ENCODE peak calls at places on chromosomes 16 and 17, in seven cellular contexts. V is NK-92 treated with Interleukin-12 subunit alpha and Interleukin-12 subunit beta, amount 100 ng/mL, for 24 hours; S is mucosa of descending colon; A is fibroblast of lung; Y is mucosa of gallbladder; D is BE2C; E is left cardiac atrium. R is an unnamed sample.

GRCh38 chr17:78324391-78325075 is 35.3 kb downstream of the SOCS3 start:
- DNase-seq in V (no peak), D (no peak), Y (peak; percentile 72), A (peak; percentile 78), S (peak; percentile 67), E (peak; percentile 92), R (no peak)

GRCh38 chr17:27578718-27579085 is 52.3 kb upstream of the LGALS9 start:
- DNase-seq in E (no peak), V (peak; percentile 39), A (peak; percentile 71), Y (no peak), D (no peak), S (no peak), R (no peak)

GRCh38 chr16:72561-73537 is at the start of gene RHBDF1:
- DNase-seq in Y (peak; percentile 51), V (no peak), S (peak; percentile 82), A (no peak), D (peak; percentile 52), E (peak; percentile 79), R (no peak)

GRCh38 chr17:62601438-62601837 is 26.0 kb upstream of the MRC2 start:
- DNase-seq in Y (no peak), D (no peak), E (no peak), V (no peak), A (no peak), S (no peak), R (no peak)

GRCh38 chr17:68780561-68780960 is 174.6 kb downstream of the ABCA8 start:
- DNase-seq in Y (no peak), A (no peak), V (no peak), S (no peak), E (no peak), D (no peak), R (no peak)

GRCh38 chr16:27332105-27332504 is 18.3 kb downstream of the IL4R start:
- DNase-seq in V (no peak), E (peak; percentile 56), A (no peak), D (no peak), S (no peak), Y (no peak), R (no peak)

GRCh38 chr16:64926476-64926875 is 195.4 kb downstream of the CDH11 start:
- DNase-seq in A (no peak), S (no peak), E (no peak), Y (no peak), D (no peak), V (no peak), R (no peak)

GRCh38 chr17:28416703-28417311 is 10.8 kb upstream of the SLC46A1 start:
- DNase-seq in D (peak; percentile 53), V (peak; percentile 3), S (no peak), E (no peak), A (peak; percentile 53), Y (peak; percentile 65), R (peak; percentile 91)

GRCh38 chr17:50550661-50551432 is 3.9 kb downstream of the SPATA20 start:
- DNase-seq in V (no peak), Y (peak; percentile 85), D (peak; percentile 87), A (peak; percentile 72), E (peak; percentile 87), S (peak; percentile 79), R (peak; percentile 79)

GRCh38 chr17:17422641-17423040 is 54.2 kb upstream of the MED9 start:
- DNase-seq in E (no peak), V (no peak), A (no peak), D (no peak), S (no peak), Y (no peak), R (no peak)

GRCh38 chr17:8080208-8080798 is 7.2 kb downstream of the ALOX12B start:
- DNase-seq in E (no peak), D (no peak), S (no peak), Y (no peak), V (no peak), A (no peak), R (no peak)

GRCh38 chr16:23020084-23020483 is 129.2 kb downstream of the USP31 start:
- DNase-seq in D (no peak), S (no peak), Y (no peak), A (no peak), E (no peak), V (no peak), R (no peak)

GRCh38 chr17:64110436-64111152 is 19.4 kb downstream of the ERN1 start:
- DNase-seq in E (peak; percentile 30), Y (no peak), D (no peak), V (no peak), A (peak; percentile 14), S (no peak), R (no peak)

GRCh38 chr16:89123001-89123830 is 29.6 kb downstream of the ACSF3 start:
- DNase-seq in V (no peak), A (no peak), Y (no peak), S (peak; percentile 30), E (peak; percentile 11), D (no peak), R (no peak)

GRCh38 chr16:85480727-85481101 is 132.4 kb upstream of the GSE1 start:
- DNase-seq in V (no peak), A (no peak), E (no peak), D (peak; percentile 66), Y (no peak), S (no peak), R (no peak)

GRCh38 chr17:73304971-73305786 is 6.6 kb downstream of the CDC42EP4 start:
- DNase-seq in V (no peak), E (peak; percentile 87), S (peak; percentile 74), A (peak; percentile 79), Y (peak; percentile 45), D (peak; percentile 75), R (no peak)

GRCh38 chr17:1515640-1516402 is 591 bp downstream of the INPP5K start:
- DNase-seq in S (peak; percentile 49), A (peak; percentile 79), Y (peak; percentile 73), E (peak; percentile 59), V (peak; percentile 29), D (peak; percentile 32), R (no peak)

GRCh38 chr17:17151055-17151454 is 55.1 kb downstream of the PLD6 start:
- DNase-seq in Y (no peak), A (peak; percentile 90), E (no peak), S (no peak), V (no peak), D (no peak), R (no peak)

GRCh38 chr16:51048544-51048943 is 102.5 kb downstream of the SALL1 start:
- DNase-seq in E (no peak), S (no peak), Y (no peak), D (no peak), A (peak; percentile 33), V (peak; percentile 4), R (no peak)

GRCh38 chr16:81780350-81780749 is 1.3 kb downstream of the PLCG2 start:
- DNase-seq in S (no peak), E (no peak), V (no peak), Y (no peak), D (no peak), A (no peak), R (no peak)

GRCh38 chr16:78094998-78095397 is 4.5 kb upstream of the WWOX start:
- DNase-seq in A (no peak), S (no peak), V (no peak), Y (no peak), D (no peak), E (no peak), R (no peak)

GRCh38 chr17:47949197-47949759 is 7.9 kb downstream of the PNPO start:
- DNase-seq in Y (peak; percentile 93), V (peak; percentile 78), A (peak; percentile 81), S (peak; percentile 94), D (peak; percentile 94), E (peak; percentile 93), R (no peak)

GRCh38 chr16:86771506-86772230 is 193.3 kb downstream of the FOXL1 start:
- DNase-seq in S (no peak), A (no peak), Y (no peak), E (no peak), D (no peak), V (no peak), R (no peak)

GRCh38 chr16:23290189-23291062 is 11.7 kb upstream of the SCNN1B start:
- DNase-seq in A (no peak), S (no peak), E (no peak), D (no peak), Y (no peak), V (no peak), R (no peak)

GRCh38 chr17:58365980-58366595 is 14.1 kb upstream of the SUPT4H1 start:
- DNase-seq in S (no peak), V (no peak), Y (no peak), E (no peak), D (no peak), A (no peak), R (no peak)

GRCh38 chr16:48535831-48536599 is 74.0 kb downstream of the N4BP1 start:
- DNase-seq in D (no peak), S (no peak), Y (peak; percentile 58), E (peak; percentile 51), V (no peak), A (peak; percentile 26), R (no peak)

GRCh38 chr17:17493249-17493985 is 2.8 kb downstream of the RASD1 start:
- DNase-seq in Y (no peak), A (no peak), V (no peak), S (peak; percentile 78), D (no peak), E (no peak), R (no peak)

GRCh38 chr17:81665205-81666091 is 957 bp downstream of the OXLD1 start:
- DNase-seq in V (peak; percentile 48), Y (no peak), S (peak; percentile 55), E (peak; percentile 45), D (no peak), A (peak; percentile 21), R (no peak)

GRCh38 chr17:74198694-74199093 is 4.8 kb upstream of the RPL38 start:
- DNase-seq in A (no peak), Y (no peak), S (no peak), E (no peak), D (no peak), V (no peak), R (no peak)

GRCh38 chr16:7233963-7234362 is 98.7 kb upstream of the RBFOX1 start:
- DNase-seq in A (no peak), Y (no peak), S (no peak), V (no peak), D (no peak), E (no peak), R (no peak)

GRCh38 chr17:61015966-61016365 is 338.3 kb downstream of the BCAS3 start:
- DNase-seq in S (no peak), A (no peak), E (no peak), V (no peak), D (no peak), Y (no peak), R (no peak)

GRCh38 chr17:63845509-63845908 is 3.0 kb upstream of the SMARCD2 start:
- DNase-seq in A (no peak), V (no peak), E (no peak), Y (no peak), S (no peak), D (no peak), R (no peak)

GRCh38 chr17:37725021-37725585 is 19.8 kb downstream of the HNF1B start:
- DNase-seq in A (no peak), S (no peak), E (no peak), V (no peak), Y (no peak), D (no peak), R (no peak)

GRCh38 chr17:17837380-17837821 is 615 bp upstream of the SREBF1 start:
- DNase-seq in Y (no peak), E (peak; percentile 64), D (no peak), S (peak; percentile 54), A (peak; percentile 79), V (no peak), R (peak; percentile 63)

GRCh38 chr16:29995330-29995910 is at the start of gene HIRIP3:
- DNase-seq in A (peak; percentile 56), V (peak; percentile 77), D (peak; percentile 93), S (peak; percentile 91), E (peak; percentile 92), Y (peak; percentile 87), R (no peak)

GRCh38 chr17:79809530-79810137 is 12.8 kb upstream of the CBX8 start:
- DNase-seq in D (no peak), V (no peak), A (no peak), S (peak; percentile 70), Y (peak; percentile 73), E (no peak), R (no peak)